ENCODE peak calls at places on chromosomes 4 and X, in nine cellular contexts. B is astrocyte of the spinal cord; Q is left kidney; V is stimulated activated CD8-positive, alpha-beta memory T cell treated with anti-CD3 and anti-CD28 coated beads, Interleukin-7, amount 100 ng/mL, for 24 hours; G is NCI-H2171; R is Caki2; J is germinal center; M is head of caudate nucleus; L is stimulated activated CD4-positive, alpha-beta T cell treated with anti-CD3 and anti-CD28 coated beads, Interleukin-12 subunit alpha, Interleukin-12 subunit beta, amount 100 ng/mL, for 24 hours. T is an unnamed sample.

GRCh38 chr4:187393546-187394344 is 601.8 kb upstream of the ZFP42 start:
- DNase-seq in G (no peak), V (no peak), R (no peak), L (no peak), J (no peak), M (no peak), Q (no peak), B (peak), T (no peak)

GRCh38 chrX:46912098-46912672 is at the start of gene JADE3:
- DNase-seq in J (peak), R (peak), V (no peak), B (peak), Q (peak), G (peak), L (no peak), M (peak), T (peak)

GRCh38 chrX:48101443-48101842 is 29.0 kb upstream of the SPACA5B start:
- DNase-seq in J (no peak), Q (no peak), B (no peak), M (no peak), V (no peak), G (no peak), R (no peak), L (no peak), T (no peak)

GRCh38 chr4:83932996-83933395 is 397.1 kb downstream of the GPAT3 start:
- DNase-seq in V (no peak), G (no peak), M (no peak), Q (no peak), R (no peak), L (no peak), B (no peak), J (no peak), T (no peak)

GRCh38 chr4:154622598-154622997 is 10.1 kb upstream of the FGG start:
- DNase-seq in G (no peak), B (peak), J (peak), L (no peak), R (peak), V (no peak), Q (peak), M (peak), T (peak)

GRCh38 chr4:98919996-98920395 is 8.9 kb downstream of the EIF4E start:
- DNase-seq in L (no peak), J (no peak), V (no peak), G (no peak), Q (no peak), B (peak), R (peak), M (no peak), T (peak)

GRCh38 chrX:66046612-66047235 is 6.8 kb upstream of the VSIG4 start:
- DNase-seq in M (no peak), J (peak), R (no peak), V (no peak), Q (no peak), L (no peak), B (no peak), G (no peak), T (no peak)

GRCh38 chrX:30635630-30636029 is 17.6 kb upstream of the GK start:
- DNase-seq in J (no peak), Q (no peak), M (no peak), L (no peak), V (no peak), R (no peak), B (no peak), G (no peak), T (no peak)

GRCh38 chrX:119410027-119410819 is 11.1 kb downstream of the SLC25A43 start:
- DNase-seq in J (no peak), R (peak), G (no peak), B (peak), V (no peak), M (no peak), L (no peak), Q (no peak), T (peak)

GRCh38 chr4:3257125-3257690 is 8.2 kb downstream of the MSANTD1 start:
- DNase-seq in Q (no peak), L (no peak), J (peak), M (no peak), G (peak), V (no peak), B (no peak), R (no peak), T (no peak)

GRCh38 chrX:39675619-39676018 is 422.1 kb downstream of the BCOR start:
- DNase-seq in R (no peak), L (no peak), V (no peak), Q (no peak), M (peak), B (no peak), G (no peak), J (no peak), T (no peak)

GRCh38 chr4:41796545-41797210 is 48.2 kb upstream of the PHOX2B start:
- DNase-seq in L (no peak), Q (peak), R (no peak), M (no peak), G (peak), V (no peak), J (no peak), B (no peak), T (no peak)

GRCh38 chr4:122742933-122743829 is 10.7 kb downstream of the BBS12 start:
- DNase-seq in G (no peak), J (no peak), V (no peak), Q (no peak), L (no peak), M (no peak), R (no peak), B (no peak), T (no peak)

GRCh38 chrX:119189115-119189514 is 47.0 kb upstream of the PGRMC1 start:
- DNase-seq in V (no peak), R (no peak), M (no peak), J (no peak), G (no peak), B (no peak), L (no peak), Q (no peak), T (no peak)

GRCh38 chrX:34893741-34894140 is 48.9 kb upstream of the FAM47B start:
- DNase-seq in Q (peak), V (no peak), M (no peak), B (no peak), R (no peak), L (no peak), J (no peak), G (no peak), T (no peak)

GRCh38 chrX:40105016-40105790 is 7.4 kb upstream of the BCOR start:
- DNase-seq in L (no peak), V (no peak), R (peak), B (no peak), J (no peak), G (peak), M (peak), Q (peak), T (peak)

GRCh38 chr4:79865253-79865652 is 207.8 kb downstream of the ANTXR2 start:
- DNase-seq in L (no peak), G (no peak), B (peak), M (no peak), J (no peak), R (no peak), V (no peak), Q (no peak), T (peak)

GRCh38 chr4:168716411-168717129 is 219.7 kb downstream of the PALLD start:
- DNase-seq in L (no peak), B (no peak), Q (no peak), M (no peak), V (no peak), G (no peak), R (no peak), J (no peak), T (no peak)

GRCh38 chr4:39446842-39447573 is 11.7 kb downstream of the RPL9 start:
- DNase-seq in L (no peak), R (no peak), J (peak), V (no peak), B (peak), M (peak), G (no peak), Q (peak), T (peak)

GRCh38 chrX:41982966-41983365 is 59.6 kb upstream of the CASK start:
- DNase-seq in L (no peak), J (no peak), R (no peak), Q (no peak), M (no peak), V (no peak), G (no peak), B (no peak), T (no peak)

GRCh38 chr4:1316537-1317168 is 27.0 kb downstream of the MAEA start:
- DNase-seq in G (no peak), B (no peak), R (no peak), J (no peak), M (no peak), Q (peak), V (no peak), L (no peak), T (no peak)

GRCh38 chrX:50211510-50211909 is 6.9 kb downstream of the CCNB3 start:
- DNase-seq in M (no peak), B (no peak), Q (no peak), G (no peak), J (no peak), V (no peak), L (no peak), R (no peak), T (no peak)